ENCODE peak calls at places on chromosomes 11 and 22, in ten cellular contexts. Y is RWPE1; G is tibial nerve; M is heart left ventricle; E is GM23248; Q is MM.1S; J is DND-41; N is tibial artery; K is transverse colon; L is effector memory CD4-positive, alpha-beta T cell. D is an unnamed sample.

GRCh38 chr11:13769188-13769587 is 100.7 kb downstream of the FAR1 start:
- DNase-seq in Y (no peak), G (no peak), M (no peak), E (no peak), Q (no peak), J (no peak), N (no peak), K (no peak), L (no peak), D (no peak)

GRCh38 chr11:75557649-75558494 is 4.2 kb upstream of the SERPINH1 start:
- DNase-seq in Y (no peak), G (no peak), M (peak; percentile 58), E (peak; percentile 97), Q (no peak), J (no peak), N (peak; percentile 76), K (peak; percentile 41), L (no peak), D (no peak)

GRCh38 chr22:49281467-49282340 is 546.0 kb downstream of the BRD1 start:
- DNase-seq in Y (no peak), G (no peak), M (no peak), E (no peak), Q (no peak), J (no peak), N (no peak), K (no peak), L (no peak), D (no peak)

GRCh38 chr22:49331878-49332277 is 495.8 kb downstream of the BRD1 start:
- DNase-seq in Y (no peak), G (no peak), M (no peak), E (no peak), Q (no peak), J (no peak), N (no peak), K (peak; percentile 3), L (no peak), D (no peak)

GRCh38 chr22:24503137-24503850 is 8.2 kb downstream of the UPB1 start:
- DNase-seq in Y (peak; percentile 57), G (no peak), M (peak; percentile 64), E (peak; percentile 85), Q (peak; percentile 55), J (peak; percentile 65), N (peak; percentile 59), K (peak; percentile 61), L (peak; percentile 35), D (no peak)

GRCh38 chr11:27395556-27396258 is 32.7 kb upstream of the CCDC34 start:
- DNase-seq in Y (no peak), G (no peak), M (no peak), E (peak; percentile 70), Q (no peak), J (no peak), N (no peak), K (peak; percentile 64), L (no peak), D (no peak)

GRCh38 chr11:76150141-76150540 is 56.2 kb downstream of the WNT11 start:
- DNase-seq in Y (no peak), G (no peak), M (no peak), E (no peak), Q (no peak), J (no peak), N (peak; percentile 11), K (no peak), L (no peak), D (no peak)

GRCh38 chr22:37369536-37369935 is 57.7 kb downstream of the ELFN2 start:
- DNase-seq in Y (no peak), G (no peak), M (no peak), E (no peak), Q (no peak), J (no peak), N (no peak), K (no peak), L (no peak), D (no peak)

GRCh38 chr22:42345458-42345857 is 75.0 kb upstream of the TCF20 start:
- DNase-seq in Y (no peak), G (no peak), M (no peak), E (no peak), Q (no peak), J (no peak), N (no peak), K (no peak), L (no peak), D (no peak)

GRCh38 chr11:119700536-119701346 is 28.3 kb downstream of the NECTIN1 start:
- DNase-seq in Y (peak; percentile 61), G (no peak), M (no peak), E (peak; percentile 23), Q (no peak), J (no peak), N (no peak), K (no peak), L (no peak), D (no peak)

GRCh38 chr11:128420943-128421342 is 166.4 kb downstream of the ETS1 start:
- DNase-seq in Y (no peak), G (no peak), M (no peak), E (peak; percentile 93), Q (no peak), J (no peak), N (no peak), K (no peak), L (no peak), D (no peak)
- H3K27ac ChIP-seq in Y (no peak overlapping the region), G (no peak overlapping the region), M (no peak overlapping the region), E (peak overlapping the region; percentile 90), Q (no peak overlapping the region), J (no peak overlapping the region), N (no peak overlapping the region), K (no peak overlapping the region), L (no peak overlapping the region), D (no peak overlapping the region)

GRCh38 chr22:27213291-27213690 is 555.9 kb downstream of the MIAT start:
- DNase-seq in Y (no peak), G (no peak), M (no peak), E (peak; percentile 39), Q (no peak), J (no peak), N (no peak), K (no peak), L (no peak), D (no peak)
- H3K27ac ChIP-seq in Y (peak overlapping the region; percentile 81), G (peak overlapping the region; percentile 51), M (peak overlapping the region; percentile 67), E (peak overlapping the region; percentile 93), Q (no peak overlapping the region), J (no peak overlapping the region), N (peak overlapping the region; percentile 65), K (peak overlapping the region; percentile 70), L (no peak overlapping the region), D (no peak overlapping the region)

GRCh38 chr22:19062909-19063308 is 59.3 kb downstream of the DGCR2 start:
- DNase-seq in Y (no peak), G (no peak), M (no peak), E (no peak), Q (no peak), J (no peak), N (no peak), K (no peak), L (no peak), D (no peak)
- H3K27ac ChIP-seq in Y (peak overlapping the region; percentile 74), G (no peak overlapping the region), M (no peak overlapping the region), E (no peak overlapping the region), Q (no peak overlapping the region), J (no peak overlapping the region), N (no peak overlapping the region), K (no peak overlapping the region), L (no peak overlapping the region), D (no peak overlapping the region)

DNA sequence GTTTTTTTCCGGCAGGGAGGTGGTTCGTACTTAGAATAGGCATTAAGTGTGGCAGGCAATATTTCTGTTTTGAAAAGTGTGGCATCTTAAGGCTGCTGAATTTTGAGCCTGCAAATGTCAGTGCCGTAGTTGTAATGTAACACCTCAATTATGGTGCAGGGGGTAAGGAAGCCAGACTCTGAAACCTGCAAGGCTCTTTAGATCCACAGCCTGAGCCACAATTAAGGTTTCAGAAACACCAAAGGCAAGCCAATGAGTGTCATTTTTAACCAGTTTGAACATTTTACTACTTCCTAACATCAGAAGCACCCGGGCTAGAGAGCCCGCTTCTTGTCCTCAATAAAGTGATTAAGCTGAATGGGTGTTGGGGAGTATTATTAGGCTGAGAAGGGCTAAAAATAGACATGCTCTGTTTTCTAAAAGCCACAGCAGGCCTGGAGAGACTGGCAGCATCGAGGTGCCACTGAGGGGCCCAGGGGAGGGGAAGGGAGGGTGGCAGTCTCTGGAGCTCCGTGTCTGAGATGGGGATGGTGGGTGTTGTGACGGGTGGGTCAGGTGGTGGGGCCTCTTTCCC is 113.4 kb downstream of the ZBTB16 start:
- DNase-seq in Y (no peak), G (no peak), M (peak; percentile 54), E (no peak), Q (peak; percentile 73), J (no peak), N (no peak), K (no peak), L (no peak), D (no peak)
- H3K27ac ChIP-seq in Y (peak overlapping the region; percentile 66), G (peak overlapping the region; percentile 95), M (peak overlapping the region; percentile 91), E (no peak overlapping the region), Q (peak overlapping the region; percentile 77), J (no peak overlapping the region), N (peak overlapping the region; percentile 95), K (peak overlapping the region; percentile 96), L (peak overlapping the region; percentile 25), D (peak overlapping the region; percentile 74)

D was measured in caudate nucleus.